ENCODE peak calls at places on chromosomes 5 and 9, in five cellular contexts. K, N, X, Q and M are unnamed samples.

GRCh38 chr5:32942225-32942989 is 231.3 kb downstream of the NPR3 start:
- DNase-seq in K (peak; percentile 35), N (no peak), X (peak; percentile 49), Q (no peak), M (peak; percentile 54)

GRCh38 chr5:12522116-12522515 is 617.9 kb upstream of the CTNND2 start:
- DNase-seq in X (no peak), K (peak; percentile 34), Q (no peak), N (no peak), M (no peak)

GRCh38 chr5:180487556-180487955 is 6.6 kb upstream of the CNOT6 start:
- DNase-seq in Q (no peak), N (no peak), K (no peak), X (no peak), M (no peak)

GRCh38 chr9:74672237-74672636 is 175.1 kb downstream of the RORB start:
- DNase-seq in N (no peak), X (no peak), K (peak; percentile 42), Q (no peak), M (no peak)

GRCh38 chr5:72661405-72661804 is 154.2 kb upstream of the ZNF366 start:
- DNase-seq in Q (no peak), K (peak; percentile 77), N (no peak), X (no peak), M (peak; percentile 6)

GRCh38 chr9:114538241-114538640 is 33.0 kb upstream of the WHRN start:
- DNase-seq in X (peak; percentile 42), Q (peak; percentile 55), K (peak; percentile 64), N (no peak), M (peak; percentile 23)

GRCh38 chr9:92440751-92441046 is 16.4 kb upstream of the OMD start:
- DNase-seq in K (no peak), X (no peak), N (no peak), Q (no peak), M (no peak)

GRCh38 chr5:80502795-80503194 is 14.9 kb downstream of the FAM151B start:
- DNase-seq in K (no peak), X (no peak), Q (no peak), N (no peak), M (no peak)

GRCh38 chr5:154267516-154267915 is 77.0 kb downstream of the GALNT10 start:
- DNase-seq in X (no peak), K (no peak), N (peak; percentile 20), Q (no peak), M (no peak)

GRCh38 chr9:104118916-104119315 is 24.8 kb downstream of the SMC2 start:
- DNase-seq in K (no peak), X (no peak), Q (no peak), N (no peak), M (no peak)

GRCh38 chr5:33892419-33893151 is 795 bp upstream of the ADAMTS12 start:
- DNase-seq in K (peak; percentile 9), Q (no peak), N (peak; percentile 37), X (no peak), M (peak; percentile 81)

GRCh38 chr9:69380301-69380700 is 55.3 kb downstream of the ENTREP1 start:
- DNase-seq in N (no peak), X (no peak), Q (no peak), K (no peak), M (no peak)

GRCh38 chr5:29005386-29005785 is 1967.0 kb upstream of the CDH9 start:
- DNase-seq in K (no peak), N (no peak), Q (no peak), X (no peak), M (no peak)

GRCh38 chr5:73215891-73216610 is 43.1 kb downstream of the TMEM174 start:
- DNase-seq in X (peak; percentile 87), K (peak; percentile 61), Q (peak; percentile 74), N (peak; percentile 57), M (peak; percentile 91)

GRCh38 chr5:32311404-32312193 is 1.1 kb downstream of the MTMR12 start:
- DNase-seq in N (no peak), Q (peak; percentile 33), X (no peak), K (no peak), M (no peak)

GRCh38 chr9:19102181-19102630 is 498 bp downstream of the HAUS6 start:
- DNase-seq in Q (peak; percentile 33), K (no peak), N (no peak), X (peak; percentile 46), M (peak; percentile 6)

GRCh38 chr9:112348257-112348992 is 15.0 kb upstream of the PTBP3 start:
- DNase-seq in K (peak; percentile 65), N (peak; percentile 62), Q (peak; percentile 40), X (peak; percentile 94), M (peak; percentile 66)

GRCh38 chr5:112142769-112143270 is 276.3 kb downstream of the EPB41L4A start:
- DNase-seq in K (peak; percentile 93), X (no peak), Q (no peak), N (no peak), M (no peak)

GRCh38 chr9:119675951-119676350 is 306.7 kb upstream of the BRINP1 start:
- DNase-seq in X (no peak), K (no peak), N (no peak), Q (no peak), M (no peak)

GRCh38 chr5:90548069-90548593 is 10.5 kb upstream of the ADGRV1 start:
- DNase-seq in Q (no peak), X (peak; percentile 79), N (no peak), K (peak; percentile 46), M (peak; percentile 74)

GRCh38 chr9:18245911-18246310 is 228.0 kb upstream of the ADAMTSL1 start:
- DNase-seq in K (no peak), N (no peak), X (no peak), Q (no peak), M (no peak)

GRCh38 chr5:52693279-52693678 is 94.4 kb upstream of the ITGA1 start:
- DNase-seq in X (peak; percentile 35), N (no peak), Q (no peak), K (peak; percentile 53), M (peak; percentile 53)

GRCh38 chr9:124457887-124458431 is 7.7 kb downstream of the ADGRD2 start:
- DNase-seq in K (no peak), X (no peak), N (no peak), Q (no peak), M (no peak)

GRCh38 chr5:123444016-123444415 is 20.8 kb upstream of the CEP120 start:
- DNase-seq in N (no peak), K (peak; percentile 42), X (no peak), Q (no peak), M (no peak)

GRCh38 chr9:97292200-97292599 is 15.3 kb upstream of the CCDC180 start:
- DNase-seq in K (no peak), N (no peak), X (no peak), Q (no peak), M (no peak)

GRCh38 chr5:64939772-64940510 is 171.2 kb downstream of the CWC27 start:
- DNase-seq in K (peak; percentile 76), X (peak; percentile 64), Q (no peak), N (no peak), M (peak; percentile 72)

GRCh38 chr5:180495292-180495691 is 1.1 kb downstream of the CNOT6 start:
- DNase-seq in Q (no peak), X (no peak), N (no peak), K (peak; percentile 18), M (no peak)

GRCh38 chr5:134289509-134290113 is 63.7 kb upstream of the PPP2CA start:
- DNase-seq in N (no peak), K (peak; percentile 79), Q (peak; percentile 30), X (peak; percentile 58), M (peak; percentile 79)

GRCh38 chr5:121271546-121271945 is 580.1 kb upstream of the FTMT start:
- DNase-seq in Q (no peak), K (no peak), N (no peak), X (no peak), M (no peak)

GRCh38 chr5:58054018-58054417 is 405.9 kb downstream of the PLK2 start:
- DNase-seq in K (no peak), Q (no peak), X (no peak), N (no peak), M (no peak)

GRCh38 chr9:121672213-121672612 is 20.8 kb downstream of the DAB2IP start:
- DNase-seq in N (no peak), Q (no peak), K (no peak), X (no peak), M (no peak)

GRCh38 chr9:72623156-72623555 is 101.7 kb downstream of the TMC1 start:
- DNase-seq in X (no peak), Q (no peak), N (no peak), K (peak; percentile 83), M (no peak)

GRCh38 chr5:132464155-132464939 is 26.2 kb downstream of the IRF1 start:
- DNase-seq in X (no peak), Q (no peak), K (no peak), N (no peak), M (peak; percentile 43)
- TF ChIP-seq CTCF in X (no peak), Q (peak; percentile 32), K (no peak), N (no peak), M (peak; percentile 38)

GRCh38 chr9:133030317-133031129 is at the start of gene GTF3C5:
- DNase-seq in Q (peak; percentile 96), N (peak; percentile 95), X (peak; percentile 95), K (peak; percentile 96), M (peak; percentile 88)
- TF ChIP-seq CTCF in Q (no peak), N (no peak), X (no peak), K (no peak), M (no peak)

DNA sequence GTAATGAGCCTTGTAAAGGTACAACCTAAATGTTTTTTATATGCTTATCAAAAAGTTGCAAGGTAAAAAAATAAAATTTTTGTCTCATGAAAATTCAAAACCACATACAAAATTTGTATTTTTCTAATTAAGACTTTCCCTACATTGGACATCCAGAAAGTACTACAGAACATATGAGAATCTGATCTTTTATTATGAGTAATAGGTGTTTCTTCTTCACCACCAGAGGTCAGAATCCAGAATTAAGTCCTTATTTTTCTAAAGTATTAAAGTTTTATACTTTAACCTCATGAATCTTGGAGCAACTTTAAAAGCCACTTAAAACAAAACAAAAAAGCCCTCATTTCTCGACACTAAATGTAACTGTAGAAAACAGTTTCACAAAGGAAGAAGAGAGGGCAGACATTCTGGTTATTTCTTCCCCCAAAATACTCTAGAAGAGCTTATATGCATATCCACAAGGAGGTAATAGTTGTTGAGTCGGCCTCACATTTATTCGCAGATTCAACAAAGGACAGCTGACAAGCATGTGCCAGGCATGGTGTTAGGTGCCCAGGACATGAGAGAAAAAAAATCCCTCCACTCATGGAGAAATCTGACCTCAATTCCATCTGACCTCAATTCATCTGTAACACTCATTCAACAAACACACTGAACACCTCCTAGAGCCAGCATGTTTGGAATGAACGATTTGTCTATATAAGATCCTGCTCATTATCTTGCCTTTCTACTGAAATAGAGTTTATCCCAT is 69.2 kb downstream of the MLLT3 start:
- DNase-seq in K (peak; percentile 51), N (no peak), Q (no peak), X (no peak), M (no peak)
- TF ChIP-seq CTCF in K (no peak), N (no peak), Q (no peak), X (no peak), M (no peak)

DNA sequence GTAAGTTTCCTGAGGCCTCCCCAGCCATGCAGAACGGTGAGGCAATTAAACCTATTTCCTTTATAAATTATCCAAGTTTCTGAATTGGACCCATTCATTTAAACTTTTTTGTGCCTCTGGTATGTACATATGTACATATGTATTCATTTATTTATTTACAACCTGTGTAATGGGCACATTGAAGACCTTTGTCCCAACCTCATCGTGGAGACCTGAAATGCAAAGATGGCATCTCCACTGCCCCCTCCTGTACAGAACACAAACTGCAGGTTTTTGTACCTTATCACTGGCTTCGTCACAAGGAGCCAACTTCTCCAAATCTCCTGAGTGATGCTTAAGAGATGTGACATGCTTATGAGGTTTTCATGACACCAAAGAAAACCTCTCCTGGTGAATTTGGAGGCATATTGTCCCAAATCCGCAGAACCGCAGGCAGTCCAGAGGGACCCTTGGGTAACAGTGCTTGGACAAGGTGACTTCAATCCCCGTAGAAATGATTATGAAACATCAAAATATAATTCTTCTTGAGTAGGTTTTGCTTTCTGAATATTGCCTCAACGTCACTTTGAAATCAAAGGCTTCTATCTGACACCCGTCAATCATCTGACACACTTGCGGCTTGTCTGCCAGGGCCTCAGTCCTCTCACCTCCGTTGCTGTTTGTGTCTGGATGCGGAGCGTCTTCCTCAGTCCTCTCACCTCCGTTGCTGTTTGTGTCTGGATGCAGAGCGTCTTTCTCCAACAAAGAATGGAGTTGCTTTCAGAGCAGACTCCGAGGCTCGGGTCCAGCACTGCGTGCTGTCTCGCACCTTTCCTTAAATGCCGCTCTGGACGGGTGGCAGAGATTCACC is 135.0 kb upstream of the IRX4 start:
- DNase-seq in N (no peak), K (no peak), X (no peak), Q (no peak), M (no peak)
- TF ChIP-seq CTCF in N (no peak), K (peak; percentile 4), X (no peak), Q (peak; percentile 17), M (no peak)